ENCODE peak calls at places on chromosomes 1 and 21, in nine cellular contexts. V, B, Z, N, U, S, O, D and P are unnamed samples.

GRCh38 chr1:239255628-239256160 is 130.7 kb upstream of the CHRM3 start:
- DNase-seq in V (no peak), B (no peak), Z (no peak), N (no peak), U (no peak), S (no peak), O (no peak), D (no peak), P (no peak)

GRCh38 chr1:223815020-223815853 is 30.5 kb downstream of the TP53BP2 start:
- DNase-seq in V (no peak), B (peak; percentile 31), Z (no peak), N (no peak), U (no peak), S (no peak), O (no peak), D (no peak), P (peak; percentile 46)

GRCh38 chr1:100524355-100524754 is 13.6 kb upstream of the GPR88 start:
- DNase-seq in V (no peak), B (no peak), Z (no peak), N (no peak), U (no peak), S (no peak), O (no peak), D (no peak), P (no peak)

GRCh38 chr1:204255966-204256365 is 42.2 kb upstream of the GOLT1A start:
- DNase-seq in V (no peak), B (peak; percentile 50), Z (no peak), N (no peak), U (peak; percentile 29), S (no peak), O (no peak), D (no peak), P (peak; percentile 35)

GRCh38 chr1:31382379-31382989 is 9.6 kb upstream of the FABP3 start:
- DNase-seq in V (no peak), B (no peak), Z (no peak), N (no peak), U (no peak), S (no peak), O (no peak), D (no peak), P (no peak)

GRCh38 chr21:15293251-15293650 is 228.5 kb upstream of the NRIP1 start:
- DNase-seq in V (no peak), B (peak; percentile 87), Z (no peak), N (no peak), U (peak; percentile 93), S (no peak), O (no peak), D (no peak), P (peak; percentile 36)

GRCh38 chr1:203682401-203683383 is 56.1 kb downstream of the ATP2B4 start:
- DNase-seq in V (peak; percentile 54), B (peak; percentile 18), Z (peak; percentile 71), N (no peak), U (no peak), S (peak; percentile 57), O (no peak), D (peak; percentile 87), P (peak; percentile 26)

GRCh38 chr1:242005866-242006565 is 7.1 kb upstream of the MAP1LC3C start:
- DNase-seq in V (no peak), B (peak; percentile 34), Z (no peak), N (no peak), U (peak; percentile 75), S (no peak), O (no peak), D (no peak), P (no peak)

GRCh38 chr1:234975122-234975940 is 153.3 kb downstream of the TOMM20 start:
- DNase-seq in V (no peak), B (peak; percentile 98), Z (no peak), N (no peak), U (peak; percentile 98), S (no peak), O (no peak), D (peak; percentile 74), P (no peak)

GRCh38 chr1:54439550-54440223 is 33.5 kb upstream of the SSBP3 start:
- DNase-seq in V (no peak), B (no peak), Z (no peak), N (no peak), U (no peak), S (no peak), O (no peak), D (no peak), P (no peak)

GRCh38 chr21:33036430-33037162 is 10.9 kb downstream of the OLIG2 start:
- DNase-seq in V (no peak), B (peak; percentile 64), Z (peak; percentile 39), N (no peak), U (peak; percentile 88), S (no peak), O (no peak), D (peak; percentile 73), P (peak; percentile 67)

GRCh38 chr1:21149862-21150432 is 26.8 kb downstream of the EIF4G3 start:
- DNase-seq in V (no peak), B (peak; percentile 94), Z (no peak), N (peak; percentile 10), U (peak; percentile 84), S (peak; percentile 11), O (no peak), D (no peak), P (peak; percentile 48)

GRCh38 chr1:226157761-226158316 is 28.7 kb downstream of the ACBD3 start:
- DNase-seq in V (no peak), B (no peak), Z (no peak), N (no peak), U (no peak), S (no peak), O (no peak), D (no peak), P (no peak)

GRCh38 chr1:10225573-10225972 is 15.2 kb downstream of the KIF1B start:
- DNase-seq in V (no peak), B (peak; percentile 31), Z (no peak), N (no peak), U (no peak), S (no peak), O (no peak), D (no peak), P (no peak)

GRCh38 chr1:191831572-191831971 is 326.7 kb upstream of the RGS18 start:
- DNase-seq in V (no peak), B (no peak), Z (no peak), N (no peak), U (peak; percentile 61), S (no peak), O (no peak), D (no peak), P (no peak)

GRCh38 chr1:212457740-212458338 is 25.1 kb downstream of the NENF start:
- DNase-seq in V (peak; percentile 38), B (peak; percentile 49), Z (peak; percentile 85), N (peak; percentile 67), U (peak; percentile 64), S (peak; percentile 77), O (no peak), D (peak; percentile 15), P (peak; percentile 57)

GRCh38 chr1:201779351-201779880 is 49.5 kb upstream of the IPO9 start:
- DNase-seq in V (no peak), B (no peak), Z (no peak), N (no peak), U (no peak), S (no peak), O (no peak), D (no peak), P (no peak)

GRCh38 chr21:46307625-46308024 is 16.0 kb downstream of the C21orf58 start:
- DNase-seq in V (no peak), B (peak; percentile 67), Z (no peak), N (no peak), U (peak; percentile 85), S (no peak), O (no peak), D (no peak), P (no peak)

GRCh38 chr1:175023043-175023921 is at the start of gene MRPS14:
- DNase-seq in V (peak; percentile 97), B (peak; percentile 99), Z (peak; percentile 100), N (peak; percentile 97), U (peak; percentile 99), S (peak; percentile 99), O (peak; percentile 95), D (peak; percentile 97), P (peak; percentile 98)

GRCh38 chr1:43660355-43660754 is 10.4 kb downstream of the KDM4A start:
- DNase-seq in V (no peak), B (no peak), Z (no peak), N (no peak), U (no peak), S (no peak), O (no peak), D (no peak), P (no peak)

GRCh38 chr1:176691251-176692228 is 228.6 kb downstream of the PAPPA2 start:
- DNase-seq in V (no peak), B (peak; percentile 49), Z (peak; percentile 21), N (peak; percentile 10), U (peak; percentile 73), S (peak; percentile 39), O (no peak), D (peak; percentile 20), P (peak; percentile 90)

GRCh38 chr1:9561429-9561828 is 22.2 kb downstream of the SLC25A33 start:
- DNase-seq in V (no peak), B (peak; percentile 97), Z (no peak), N (no peak), U (peak; percentile 52), S (no peak), O (no peak), D (no peak), P (peak; percentile 96)

GRCh38 chr1:211775208-211775607 is 55.4 kb downstream of the LPGAT1 start:
- DNase-seq in V (no peak), B (no peak), Z (no peak), N (no peak), U (no peak), S (no peak), O (no peak), D (no peak), P (no peak)